ENCODE peak calls at places on chromosomes 6 and 20, in seven cellular contexts. B, U, X, O, Z, M and N are unnamed samples.

GRCh38 chr6:55578537-55579363 is at the start of gene HMGCLL1:
- DNase-seq in B (peak; percentile 9), U (peak; percentile 6), X (peak; percentile 11), O (no peak), Z (no peak), M (peak; percentile 92), N (peak; percentile 16)

GRCh38 chr6:75266716-75267291 is 17.8 kb downstream of the TMEM30A start:
- DNase-seq in B (peak; percentile 11), U (peak; percentile 5), X (peak; percentile 83), O (no peak), Z (peak; percentile 59), M (peak; percentile 32), N (no peak)

GRCh38 chr20:23528867-23529431 is 38.0 kb downstream of the CST8 start:
- DNase-seq in B (no peak), U (no peak), X (peak; percentile 23), O (no peak), Z (no peak), M (no peak), N (no peak)

GRCh38 chr20:3681931-3682820 is at the start of gene ADAM33:
- DNase-seq in B (peak; percentile 75), U (no peak), X (peak; percentile 39), O (no peak), Z (no peak), M (peak; percentile 71), N (no peak)

GRCh38 chr6:163926642-163927041 is 512.1 kb downstream of the QKI start:
- DNase-seq in B (no peak), U (no peak), X (no peak), O (no peak), Z (no peak), M (no peak), N (peak; percentile 62)

GRCh38 chr6:106560966-106561740 is 68.1 kb downstream of the RTN4IP1 start:
- DNase-seq in B (no peak), U (no peak), X (peak; percentile 62), O (no peak), Z (no peak), M (no peak), N (no peak)

GRCh38 chr6:11460001-11460668 is 77.4 kb upstream of the TMEM170B start:
- DNase-seq in B (no peak), U (no peak), X (peak; percentile 33), O (no peak), Z (no peak), M (no peak), N (no peak)

GRCh38 chr20:58028123-58028522 is 200.3 kb downstream of the ANKRD60 start:
- DNase-seq in B (no peak), U (no peak), X (peak; percentile 9), O (no peak), Z (no peak), M (peak; percentile 45), N (no peak)

GRCh38 chr20:41078329-41078728 is 49.7 kb downstream of the TOP1 start:
- DNase-seq in B (peak; percentile 36), U (no peak), X (peak; percentile 80), O (peak; percentile 45), Z (peak; percentile 63), M (peak; percentile 43), N (no peak)

GRCh38 chr6:155493694-155494143 is 38.1 kb upstream of the NOX3 start:
- DNase-seq in B (no peak), U (no peak), X (peak; percentile 100), O (peak; percentile 96), Z (peak; percentile 90), M (peak; percentile 35), N (no peak)

GRCh38 chr6:82015526-82015925 is 232.0 kb downstream of the IBTK start:
- DNase-seq in B (no peak), U (no peak), X (no peak), O (no peak), Z (no peak), M (no peak), N (no peak)

GRCh38 chr6:12941422-12941821 is 224.9 kb downstream of the PHACTR1 start:
- DNase-seq in B (no peak), U (no peak), X (peak; percentile 57), O (no peak), Z (no peak), M (no peak), N (no peak)

GRCh38 chr20:44357555-44358130 is 2.1 kb downstream of the HNF4A start:
- DNase-seq in B (no peak), U (no peak), X (no peak), O (no peak), Z (peak; percentile 8), M (no peak), N (no peak)

GRCh38 chr6:76790045-76790796 is 673.1 kb downstream of the HTR1B start:
- DNase-seq in B (no peak), U (no peak), X (no peak), O (no peak), Z (no peak), M (no peak), N (no peak)

GRCh38 chr6:154613137-154613676 is 102.7 kb upstream of the CNKSR3 start:
- DNase-seq in B (no peak), U (no peak), X (peak; percentile 74), O (peak; percentile 60), Z (peak; percentile 72), M (no peak), N (no peak)

GRCh38 chr20:18224968-18225568 is 63.3 kb upstream of the ZNF133 start:
- DNase-seq in B (no peak), U (peak; percentile 56), X (peak; percentile 57), O (peak; percentile 30), Z (peak; percentile 75), M (peak; percentile 65), N (peak; percentile 17)

GRCh38 chr20:48295445-48295903 is 510.2 kb upstream of the SULF2 start:
- DNase-seq in B (peak; percentile 60), U (no peak), X (peak; percentile 98), O (peak; percentile 100), Z (peak; percentile 77), M (peak; percentile 39), N (no peak)

GRCh38 chr6:24721461-24722215 is 2.7 kb upstream of the C6orf62 start:
- DNase-seq in B (peak; percentile 31), U (peak; percentile 96), X (no peak), O (no peak), Z (no peak), M (peak; percentile 70), N (no peak)

GRCh38 chr20:53847118-53847842 is 223.1 kb downstream of the BCAS1 start:
- DNase-seq in B (no peak), U (no peak), X (no peak), O (no peak), Z (peak; percentile 65), M (no peak), N (no peak)

GRCh38 chr6:136230219-136230980 is 19.7 kb downstream of the MTFR2 start:
- DNase-seq in B (no peak), U (no peak), X (no peak), O (no peak), Z (no peak), M (no peak), N (no peak)